ENCODE peak calls at places on chromosomes 7 and 10, in five cellular contexts. Q is suprapubic skin, M is GM23248, H is right cardiac atrium, C is aorta. T is an unnamed sample.

GRCh38 chr10:129056734-129057689 is 410.0 kb upstream of the MGMT start:
- DNase-seq in M (no peak), Q (no peak), H (no peak), C (peak; percentile 31), T (no peak)

GRCh38 chr7:41886906-41887311 is 184.0 kb upstream of the INHBA start:
- DNase-seq in Q (peak; percentile 80), M (peak; percentile 98), H (peak; percentile 85), C (peak; percentile 89), T (no peak)

GRCh38 chr7:152735443-152736004 is 24.0 kb upstream of the ACTR3B start:
- DNase-seq in H (no peak), Q (no peak), M (no peak), C (no peak), T (no peak)

GRCh38 chr7:2522780-2523433 is 3.3 kb downstream of the LFNG start:
- DNase-seq in M (peak; percentile 52), C (no peak), Q (no peak), H (no peak), T (no peak)

GRCh38 chr7:74282748-74283459 is 6.3 kb upstream of the CLIP2 start:
- DNase-seq in C (no peak), M (no peak), Q (no peak), H (no peak), T (no peak)

GRCh38 chr10:35398355-35398754 is 62.0 kb downstream of the CCNY start:
- DNase-seq in Q (no peak), C (no peak), H (no peak), M (peak; percentile 48), T (no peak)

GRCh38 chr7:120717166-120717565 is 140.8 kb downstream of the TSPAN12 start:
- DNase-seq in M (no peak), Q (no peak), H (no peak), C (no peak), T (no peak)

GRCh38 chr7:154862153-154862791 is 140.7 kb downstream of the PAXIP1 start:
- DNase-seq in H (no peak), M (no peak), Q (no peak), C (no peak), T (peak; percentile 49)

GRCh38 chr7:80445351-80445750 is 66.5 kb downstream of the GNAT3 start:
- DNase-seq in M (no peak), C (no peak), H (no peak), Q (no peak), T (no peak)

GRCh38 chr7:1809070-1809469 is 139.0 kb downstream of the ELFN1 start:
- DNase-seq in H (no peak), Q (peak; percentile 18), M (no peak), C (peak; percentile 61), T (no peak)

GRCh38 chr7:133036290-133036689 is 45.6 kb downstream of the CHCHD3 start:
- DNase-seq in H (no peak), M (no peak), Q (no peak), C (no peak), T (no peak)

GRCh38 chr10:13848530-13849425 is 262.0 kb downstream of the PRPF18 start:
- DNase-seq in M (no peak), H (no peak), Q (peak; percentile 24), C (no peak), T (no peak)

GRCh38 chr10:75977146-75977545 is 545.7 kb downstream of the LRMDA start:
- DNase-seq in M (no peak), C (no peak), Q (no peak), H (no peak), T (no peak)

GRCh38 chr7:17027143-17027802 is 145.5 kb upstream of the AGR3 start:
- DNase-seq in C (no peak), H (no peak), M (peak; percentile 59), Q (no peak), T (no peak)

GRCh38 chr7:20408467-20408826 is 77.7 kb downstream of the ITGB8 start:
- DNase-seq in M (peak; percentile 62), Q (no peak), H (peak; percentile 58), C (no peak), T (no peak)

GRCh38 chr7:46153951-46154787 is 233.1 kb upstream of the IGFBP3 start:
- DNase-seq in C (no peak), Q (no peak), H (no peak), M (peak; percentile 45), T (no peak)

GRCh38 chr10:58291538-58292174 is 22.7 kb downstream of the CISD1 start:
- DNase-seq in Q (no peak), C (no peak), H (no peak), M (peak; percentile 79), T (no peak)

GRCh38 chr7:37732253-37732652 is 48.7 kb downstream of the GPR141 start:
- DNase-seq in H (no peak), C (no peak), Q (no peak), M (peak; percentile 5), T (peak; percentile 48)

GRCh38 chr10:5423774-5424173 is 11.4 kb downstream of the NET1 start:
- DNase-seq in H (no peak), C (no peak), Q (no peak), M (peak; percentile 46), T (no peak)

GRCh38 chr7:7962851-7963250 is 5.7 kb upstream of the GLCCI1 start:
- DNase-seq in C (no peak), M (peak; percentile 77), H (no peak), Q (no peak), T (no peak)

GRCh38 chr10:96688789-96689188 is 31.5 kb downstream of the PIK3AP1 start:
- DNase-seq in H (no peak), Q (no peak), M (no peak), C (no peak), T (no peak)

GRCh38 chr7:48246073-48246472 is 74.8 kb downstream of the ABCA13 start:
- DNase-seq in H (no peak), C (no peak), M (no peak), Q (no peak), T (peak; percentile 78)

GRCh38 chr7:46680147-46680546 is 759.1 kb upstream of the IGFBP3 start:
- DNase-seq in M (no peak), C (no peak), H (no peak), Q (no peak), T (peak; percentile 27)

GRCh38 chr7:135375908-135376699 is 133.8 kb downstream of the CNOT4 start:
- DNase-seq in Q (no peak), M (no peak), C (no peak), H (no peak), T (no peak)

GRCh38 chr10:44761076-44761475 is 150.1 kb upstream of the TMEM72 start:
- DNase-seq in C (no peak), H (no peak), M (no peak), Q (no peak), T (no peak)

GRCh38 chr7:109545686-109546085 is 976.0 kb downstream of the DNAJB9 start:
- DNase-seq in C (no peak), Q (no peak), M (no peak), H (no peak), T (no peak)

GRCh38 chr10:132449051-132449825 is 52.2 kb downstream of the PWWP2B start:
- DNase-seq in Q (peak; percentile 84), C (peak; percentile 77), M (no peak), H (peak; percentile 83), T (no peak)

GRCh38 chr7:69564454-69565417 is 33.5 kb upstream of the AUTS2 start:
- DNase-seq in C (no peak), H (no peak), M (peak; percentile 38), Q (no peak), T (peak; percentile 18)

GRCh38 chr10:31143331-31143935 is 111.8 kb upstream of the ZNF438 start:
- DNase-seq in C (no peak), H (no peak), M (no peak), Q (no peak), T (no peak)
- H3K27ac ChIP-seq in C (no peak overlapping the region), H (no peak overlapping the region), M (no peak overlapping the region), Q (no peak overlapping the region), T (no peak overlapping the region)

GRCh38 chr10:7117177-7117799 is 293.5 kb downstream of the SFMBT2 start:
- DNase-seq in M (no peak), C (no peak), H (no peak), Q (no peak), T (no peak)

GRCh38 chr10:7119325-7120015 is 291.4 kb downstream of the SFMBT2 start:
- DNase-seq in Q (no peak), M (peak; percentile 30), C (no peak), H (no peak), T (no peak)

GRCh38 chr10:7121154-7121797 is 289.6 kb downstream of the SFMBT2 start:
- DNase-seq in H (peak; percentile 72), Q (no peak), C (peak; percentile 80), M (peak; percentile 38), T (peak; percentile 47)

GRCh38 chr10:7122561-7122960 is 288.3 kb downstream of the SFMBT2 start:
- DNase-seq in M (no peak), Q (no peak), C (no peak), H (no peak), T (no peak)

GRCh38 chr10:7117806-7118674 is 292.8 kb downstream of the SFMBT2 start:
- DNase-seq in C (no peak), Q (no peak), M (no peak), H (no peak), T (no peak)
- H3K27me3 ChIP-seq in C (peaks cover 1% of the 10 kb centered on the region), Q (peaks cover 6% of the 10 kb centered on the region), M (no peaks in the 10 kb centered on the region), H (no peaks in the 10 kb centered on the region), T (no peaks in the 10 kb centered on the region)

DNA sequence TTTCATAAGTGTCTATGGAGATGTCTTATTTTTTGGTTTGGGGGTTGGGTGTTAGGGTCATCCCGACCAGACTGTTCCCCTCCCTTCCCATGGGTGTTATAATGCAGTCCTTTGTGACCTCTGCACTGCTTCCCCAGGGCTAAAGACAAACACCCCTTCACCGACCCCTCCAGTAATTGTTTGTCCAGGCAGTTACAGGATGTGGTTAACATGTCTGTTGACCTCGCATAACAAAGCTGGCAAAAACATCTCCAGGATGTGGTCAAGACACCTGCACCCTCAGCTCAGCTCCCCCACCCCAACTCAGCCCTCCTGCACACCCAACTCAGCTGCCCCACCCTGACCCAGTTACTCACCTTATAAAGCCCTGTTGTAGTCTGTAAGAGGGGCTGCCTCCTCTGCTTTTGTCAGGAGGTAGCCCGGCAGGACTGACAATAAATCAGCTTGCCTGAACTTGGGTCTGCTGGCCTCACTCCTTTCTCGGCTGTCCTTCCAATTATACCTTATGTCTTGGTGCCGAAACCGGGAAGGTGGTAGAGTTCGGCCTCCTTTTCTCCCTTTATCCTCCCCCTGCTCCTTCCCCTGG is 102.2 kb downstream of the ZNF92 start:
- DNase-seq in Q (no peak), H (no peak), C (no peak), M (no peak), T (no peak)
- H3K27ac ChIP-seq in Q (no peak overlapping the region), H (no peak overlapping the region), C (no peak overlapping the region), M (no peak overlapping the region), T (no peak overlapping the region)

GRCh38 chr10:30074933-30075332 is 15.5 kb upstream of the JCAD start:
- DNase-seq in H (no peak), C (no peak), Q (no peak), M (no peak), T (no peak)
- H3K27me3 ChIP-seq in H (no peaks in the 10 kb centered on the region), C (no peaks in the 10 kb centered on the region), Q (no peaks in the 10 kb centered on the region), M (no peaks in the 10 kb centered on the region), T (no peaks in the 10 kb centered on the region)

T was measured in thyroid gland.